ENCODE peak calls at places on chromosomes 3 and 15, in seven cellular contexts. N is neural progenitor cell, W is psoas muscle, U is mammary epithelial cell, M is heart left ventricle, A is progenitor cell of endocrine pancreas, C is endodermal cell. E is an unnamed sample.

GRCh38 chr3:100060685-100061484 is 53.4 kb downstream of the FILIP1L start:
- DNase-seq in M (no peak), N (no peak), W (no peak), U (no peak), A (no peak), C (no peak), E (no peak)

GRCh38 chr3:80769683-80770082 is 991.8 kb downstream of the GBE1 start:
- DNase-seq in C (no peak), U (no peak), N (no peak), A (no peak), W (no peak), M (no peak), E (peak)

GRCh38 chr3:194084284-194084683 is 51.7 kb upstream of the HES1 start:
- DNase-seq in N (no peak), C (peak), U (no peak), M (no peak), A (no peak), W (no peak), E (no peak)

GRCh38 chr3:17740703-17741102 is 1.7 kb downstream of the TBC1D5 start:
- DNase-seq in M (no peak), A (no peak), U (peak), W (no peak), C (no peak), N (no peak), E (no peak)

GRCh38 chr3:122533931-122534334 is 19.2 kb upstream of the KPNA1 start:
- DNase-seq in M (no peak), U (peak), W (no peak), C (peak), N (no peak), A (no peak), E (no peak)

GRCh38 chr3:43346990-43347749 is 60.8 kb downstream of the SNRK start:
- DNase-seq in A (no peak), N (no peak), U (no peak), C (no peak), W (no peak), M (no peak), E (no peak)

GRCh38 chr3:45113625-45114050 is 32.5 kb downstream of the CDCP1 start:
- DNase-seq in C (no peak), W (no peak), M (peak), N (no peak), A (no peak), U (no peak), E (no peak)

GRCh38 chr3:149605902-149606301 is 51.9 kb downstream of the WWTR1 start:
- DNase-seq in M (no peak), C (no peak), N (no peak), A (no peak), U (peak), W (no peak), E (no peak)

GRCh38 chr3:44862221-44862637 is 517 bp downstream of the TMEM42 start:
- DNase-seq in N (no peak), W (no peak), C (no peak), U (peak), M (no peak), A (no peak), E (no peak)

GRCh38 chr3:55167586-55168317 is 239.9 kb upstream of the LRTM1 start:
- DNase-seq in A (no peak), W (no peak), U (peak), C (no peak), N (no peak), M (no peak), E (no peak)

GRCh38 chr15:98330692-98331435 is 317.5 kb upstream of the IGF1R start:
- DNase-seq in M (no peak), A (no peak), C (no peak), W (no peak), U (no peak), N (no peak), E (no peak)

GRCh38 chr3:169026543-169027181 is 636.9 kb downstream of the MECOM start:
- DNase-seq in M (no peak), C (no peak), U (peak), A (no peak), N (no peak), W (no peak), E (no peak)

GRCh38 chr3:190586631-190587000 is 72.7 kb downstream of the IL1RAP start:
- DNase-seq in U (peak), N (no peak), C (no peak), W (peak), M (no peak), A (no peak), E (no peak)

GRCh38 chr3:188351648-188352047 is 197.7 kb downstream of the LPP start:
- DNase-seq in A (no peak), C (no peak), U (no peak), N (no peak), W (no peak), M (no peak), E (no peak)

GRCh38 chr3:113783463-113783862 is 36.6 kb downstream of the ATP6V1A start:
- DNase-seq in U (peak), N (no peak), M (no peak), A (no peak), W (no peak), C (no peak), E (no peak)

GRCh38 chr3:514206-514605 is 317.6 kb downstream of the CHL1 start:
- DNase-seq in A (no peak), C (no peak), W (no peak), U (no peak), M (no peak), N (no peak), E (no peak)

GRCh38 chr3:31490502-31490901 is 42.2 kb upstream of the STT3B start:
- DNase-seq in C (no peak), N (no peak), U (no peak), A (no peak), M (no peak), W (no peak), E (no peak)

GRCh38 chr3:112372396-112372795 is 39.4 kb downstream of the CD200 start:
- DNase-seq in W (no peak), C (no peak), M (no peak), U (no peak), N (no peak), A (no peak), E (no peak)

GRCh38 chr15:91227062-91227461 is 127.0 kb downstream of the SV2B start:
- DNase-seq in U (no peak), N (peak), C (no peak), W (no peak), M (no peak), A (no peak), E (no peak)

GRCh38 chr3:166425900-166426611 is 588.8 kb upstream of the BCHE start:
- DNase-seq in A (no peak), W (no peak), M (no peak), U (no peak), C (peak), N (peak), E (no peak)

GRCh38 chr3:81462921-81463320 is 298.5 kb downstream of the GBE1 start:
- DNase-seq in C (no peak), M (no peak), W (no peak), A (no peak), N (no peak), U (no peak), E (no peak)

GRCh38 chr3:141229132-141229531 is 2.5 kb upstream of the PXYLP1 start:
- DNase-seq in C (no peak), W (no peak), A (no peak), M (no peak), N (no peak), U (no peak), E (peak)

GRCh38 chr3:8371085-8371551 is 130.5 kb upstream of the LMCD1 start:
- DNase-seq in N (no peak), M (no peak), U (peak), C (no peak), W (no peak), A (no peak), E (no peak)

GRCh38 chr3:132726341-132726823 is 4.2 kb upstream of the NPHP3 start:
- DNase-seq in W (no peak), U (peak), C (no peak), N (peak), A (no peak), M (no peak), E (no peak)

GRCh38 chr3:189277711-189278110 is 105.9 kb downstream of the TPRG1 start:
- DNase-seq in C (no peak), N (no peak), M (no peak), W (no peak), U (no peak), A (no peak), E (no peak)

GRCh38 chr3:52286777-52287110 is 884 bp upstream of the GLYCTK start:
- DNase-seq in A (no peak), U (peak), M (no peak), W (no peak), C (no peak), N (no peak), E (no peak)

GRCh38 chr3:14976317-14976716 is 28.9 kb downstream of the NR2C2 start:
- DNase-seq in U (no peak), A (no peak), C (no peak), W (no peak), N (peak), M (no peak), E (no peak)

GRCh38 chr15:52789008-52789600 is 1.0 kb downstream of the ONECUT1 start:
- DNase-seq in C (peak), M (no peak), N (no peak), A (no peak), W (no peak), U (no peak), E (no peak)

GRCh38 chr15:52790166-52790708 is at the start of gene ONECUT1:
- DNase-seq in C (peak), M (no peak), A (peak), W (peak), U (peak), N (peak), E (peak)

GRCh38 chr15:52791776-52792175 is 1.6 kb upstream of the ONECUT1 start:
- DNase-seq in U (no peak), W (no peak), M (no peak), C (peak), N (no peak), A (no peak), E (no peak)

GRCh38 chr15:52789601-52790165 is 453 bp downstream of the ONECUT1 start:
- DNase-seq in C (peak), U (peak), W (no peak), N (peak), M (no peak), A (no peak), E (peak)

DNA sequence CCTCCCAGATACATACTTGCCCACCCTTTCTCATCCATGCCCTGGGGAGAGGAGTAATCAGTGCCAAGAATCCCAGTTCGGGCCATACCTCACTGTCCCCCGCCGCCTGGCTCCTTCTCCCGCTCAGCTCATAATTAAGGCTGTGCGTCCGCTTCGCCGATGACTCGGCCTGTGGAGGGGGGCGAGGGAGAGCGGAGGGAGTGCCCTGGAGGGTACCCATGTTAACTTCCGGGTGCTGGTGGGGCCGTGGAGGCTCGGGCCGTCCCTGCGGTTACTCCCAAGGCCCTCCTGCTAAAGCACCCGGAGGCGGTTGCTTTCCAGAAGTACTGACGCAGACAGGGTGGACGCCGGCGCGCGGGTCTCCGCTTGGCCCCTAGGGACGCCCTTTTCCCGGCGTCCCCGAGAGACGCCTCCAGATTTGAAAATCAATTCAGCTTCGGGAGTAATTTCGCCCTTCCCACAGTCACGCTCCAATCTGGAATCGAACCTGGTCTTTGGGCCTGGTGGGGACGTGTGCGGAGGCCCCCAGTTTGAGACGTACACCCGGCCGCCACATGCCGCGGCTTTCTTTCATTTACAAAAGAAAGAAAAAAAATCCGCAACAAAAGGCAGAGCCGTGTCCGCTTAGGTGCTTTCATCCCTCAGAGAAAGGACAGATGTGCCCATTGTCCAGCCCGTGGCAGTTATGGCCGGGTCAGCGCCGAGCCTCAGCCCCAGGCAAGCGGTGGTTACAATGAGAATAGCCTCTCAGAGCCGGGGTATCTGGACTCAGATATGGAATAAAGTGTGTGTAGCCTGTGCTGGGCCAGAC is 1.0 kb upstream of the ONECUT1 start:
- DNase-seq in A (no peak), C (peak), M (no peak), W (no peak), U (no peak), N (peak), E (peak)
- TF ChIP-seq CTCF in A (peak), C (peak), M (no peak), W (no peak), U (no peak), N (peak), E (no peak)

GRCh38 chr15:55281517-55282227 is 7.9 kb downstream of the RAB27A start:
- DNase-seq in U (no peak), A (no peak), M (no peak), W (no peak), N (no peak), C (no peak), E (no peak)
- TF ChIP-seq CTCF in U (no peak), A (no peak), M (no peak), W (no peak), N (no peak), C (no peak), E (no peak)

GRCh38 chr15:63531586-63531985 is 27.2 kb downstream of the USP3 start:
- DNase-seq in C (no peak), U (no peak), N (no peak), A (no peak), W (no peak), M (no peak), E (no peak)
- TF ChIP-seq CTCF in C (peak), U (no peak), N (peak), A (peak), W (no peak), M (no peak), E (no peak)

GRCh38 chr15:48336940-48337339 is 5.7 kb downstream of the DUT start:
- DNase-seq in M (no peak), W (no peak), C (peak), N (peak), A (no peak), U (no peak), E (no peak)
- TF ChIP-seq CTCF in M (no peak), W (no peak), C (peak), N (peak), A (peak), U (no peak), E (peak)

DNA sequence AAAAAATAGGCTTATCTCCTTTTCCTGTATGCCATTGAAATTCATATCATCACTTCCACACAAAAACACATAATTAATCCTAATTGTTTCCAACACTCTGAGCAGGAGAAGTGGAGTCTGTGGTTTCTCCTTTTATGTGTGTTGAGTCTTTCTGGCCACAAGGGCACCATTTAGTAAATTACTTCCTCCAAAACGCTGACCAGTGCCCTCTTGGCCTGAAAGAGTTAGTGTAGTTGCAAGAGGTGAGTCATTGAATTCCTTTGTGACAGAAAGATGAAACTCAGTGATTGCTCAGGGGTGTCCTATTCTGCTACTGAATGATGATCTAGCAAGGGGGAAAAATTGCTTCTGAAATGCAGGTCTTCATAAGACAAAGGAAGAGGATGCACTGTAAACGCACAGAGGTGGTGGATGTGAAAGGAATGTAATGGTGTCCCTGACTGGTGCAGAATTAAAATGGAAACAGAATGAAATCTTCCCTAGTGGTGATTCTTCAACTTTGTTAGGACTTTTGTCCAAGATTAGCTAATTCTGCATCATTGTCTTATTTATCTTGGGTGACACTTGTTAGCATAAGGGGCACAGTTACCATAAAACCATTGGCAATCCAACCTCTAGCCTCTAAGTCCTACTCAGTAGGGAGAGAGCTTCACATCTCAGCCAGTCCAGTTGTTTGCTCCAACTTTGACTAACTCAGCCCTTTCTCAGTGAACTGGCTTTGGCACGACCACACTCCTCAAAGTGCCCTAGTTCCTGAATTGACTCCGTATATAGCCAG is 208.4 kb upstream of the NANOGP8 start:
- DNase-seq in W (no peak), N (no peak), A (no peak), M (no peak), U (peak), C (peak), E (no peak)
- TF ChIP-seq CTCF in W (peak), N (peak), A (peak), M (no peak), U (peak), C (peak), E (no peak)